ENCODE peak calls at places on chromosomes 12 and 14, in seven cellular contexts. K is H1, Q is SK-N-SH, O is GM12878, L is HCT116, Z is HepG2, F is K562. D is an unnamed sample.

GRCh38 chr12:132348176-132348575 is 18.8 kb upstream of the GALNT9 start:
- DNase-seq in K (no peak), Q (no peak), O (no peak), L (no peak), Z (no peak), F (no peak), D (no peak)

GRCh38 chr12:52350786-52351185 is 16.5 kb downstream of the KRT85 start:
- DNase-seq in K (no peak), Q (no peak), O (no peak), L (no peak), Z (no peak), F (no peak), D (no peak)

GRCh38 chr12:95066091-95066855 is 7.1 kb downstream of the NR2C1 start:
- DNase-seq in K (no peak), Q (no peak), O (no peak), L (no peak), Z (no peak), F (no peak), D (no peak)

GRCh38 chr12:66692170-66692569 is 13.3 kb upstream of the GRIP1 start:
- DNase-seq in K (no peak), Q (no peak), O (no peak), L (no peak), Z (no peak), F (no peak), D (no peak)

GRCh38 chr14:105881021-105881930 is 354.9 kb downstream of the TMEM121 start:
- DNase-seq in K (no peak), Q (no peak), O (no peak), L (no peak), Z (no peak), F (no peak), D (no peak)

GRCh38 chr12:129719426-129719825 is 184.4 kb downstream of the TMEM132D start:
- DNase-seq in K (no peak), Q (no peak), O (no peak), L (no peak), Z (no peak), F (no peak), D (no peak)

GRCh38 chr12:65822732-65823480 is 1.4 kb upstream of the HMGA2 start:
- DNase-seq in K (peak), Q (peak), O (no peak), L (peak), Z (peak), F (no peak), D (no peak)

GRCh38 chr12:7433276-7433822 is 10.6 kb downstream of the CD163L1 start:
- DNase-seq in K (no peak), Q (no peak), O (no peak), L (peak), Z (peak), F (no peak), D (no peak)

DNA sequence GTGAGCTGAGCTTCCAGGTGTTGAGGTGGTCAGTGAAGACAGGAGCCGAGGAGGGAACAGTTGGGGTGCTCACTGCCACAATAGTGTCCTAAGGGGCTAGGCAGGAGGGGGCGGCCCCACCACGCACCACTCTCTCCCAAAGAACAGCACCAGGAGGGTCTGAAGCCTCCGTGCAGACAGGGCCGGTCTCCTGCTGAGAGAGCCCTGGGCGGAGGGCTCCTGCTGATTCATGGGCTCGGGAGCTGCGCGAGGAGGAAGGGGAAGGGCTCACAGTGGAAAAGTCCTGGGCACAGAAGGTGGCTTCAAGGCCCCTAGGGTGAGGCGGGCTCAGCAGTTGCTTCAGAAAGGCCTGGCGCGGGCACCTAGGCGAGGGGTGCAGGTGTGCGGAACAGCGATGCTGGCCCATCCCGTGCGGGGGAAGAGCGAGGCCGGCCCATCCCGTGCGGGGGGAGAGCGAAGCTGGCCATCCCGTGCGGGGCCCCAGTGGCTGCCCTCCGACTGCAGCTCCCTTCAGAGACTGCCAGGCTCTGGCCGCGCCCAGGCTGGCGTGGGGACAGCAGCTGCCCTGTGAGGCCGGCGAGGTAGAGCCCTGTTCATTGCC is 176.7 kb downstream of the ADGRD1 start:
- DNase-seq in K (no peak), Q (no peak), O (no peak), L (no peak), Z (no peak), F (no peak), D (no peak)
- TF ChIP-seq YY1 in K (no peak), Q (no peak), O (no peak), L (no peak), Z (no peak), F (no peak), D (no peak)

GRCh38 chr14:90837355-90837754 is 21.1 kb upstream of the TTC7B start:
- DNase-seq in K (no peak), Q (no peak), O (no peak), L (no peak), Z (no peak), F (no peak), D (no peak)
- TF ChIP-seq YY1 in K (no peak), Q (no peak), O (no peak), L (no peak), Z (no peak), F (no peak), D (no peak)

GRCh38 chr12:49909826-49910225 is 6.1 kb upstream of the FAIM2 start:
- DNase-seq in K (peak), Q (no peak), O (no peak), L (peak), Z (peak), F (peak), D (no peak)
- TF ChIP-seq YY1 in K (no peak), Q (no peak), O (no peak), L (no peak), Z (no peak), F (no peak), D (no peak)

GRCh38 chr12:25971675-25972035 is 13.2 kb downstream of the RASSF8 start:
- DNase-seq in K (no peak), Q (no peak), O (no peak), L (no peak), Z (no peak), F (no peak), D (no peak)
- TF ChIP-seq YY1 in K (no peak), Q (no peak), O (no peak), L (no peak), Z (no peak), F (no peak), D (no peak)

DNA sequence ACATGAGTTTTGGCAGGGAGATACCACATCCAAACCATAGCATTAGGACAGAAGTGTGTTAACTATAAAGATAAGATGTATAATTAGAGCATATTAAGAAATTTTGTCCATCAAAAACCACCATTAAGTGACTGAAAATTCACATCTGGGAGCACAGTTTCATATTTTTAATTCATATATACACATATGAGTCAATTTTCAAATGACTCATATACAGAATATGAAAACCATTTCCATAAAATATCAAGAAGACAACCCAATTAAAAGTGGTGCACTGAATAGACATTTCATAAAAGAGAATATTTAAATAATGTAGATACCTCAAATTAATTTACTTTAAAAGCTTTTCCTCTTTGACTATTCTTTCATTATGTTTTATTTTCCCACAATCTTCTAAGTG is 25.3 kb downstream of the MUCL1 start:
- DNase-seq in K (no peak), Q (no peak), O (no peak), L (no peak), Z (no peak), F (no peak), D (no peak)
- TF ChIP-seq YY1 in K (no peak), Q (no peak), O (no peak), L (no peak), Z (no peak), F (no peak), D (no peak)